ENCODE peak calls at places on chromosomes 2 and 18, in ten cellular contexts. J is left ventricle myocardium inferior, F is heart right ventricle, S is foreskin fibroblast, L is A549, A is spleen, Y is astrocyte of the spinal cord, M is GM06990, R is pancreas, E is thoracic aorta. T is an unnamed sample.

GRCh38 chr2:211033765-211034164 is 477.4 kb downstream of the CPS1 start:
- DNase-seq in S (no peak), J (no peak), F (no peak), E (no peak), A (no peak), M (no peak), L (peak), R (no peak), Y (no peak), T (no peak)

GRCh38 chr18:22286576-22286975 is 117.2 kb downstream of the GATA6 start:
- DNase-seq in R (peak), J (no peak), E (peak), A (no peak), Y (no peak), S (no peak), F (no peak), L (peak), M (no peak), T (no peak)

GRCh38 chr18:55088000-55088401 is 128.7 kb upstream of the CCDC68 start:
- DNase-seq in S (peak), J (no peak), M (no peak), L (peak), Y (no peak), A (no peak), F (no peak), R (no peak), E (no peak), T (no peak)

GRCh38 chr2:183803596-183803995 is 679.4 kb downstream of the NUP35 start:
- DNase-seq in A (no peak), R (no peak), F (no peak), E (no peak), J (no peak), M (no peak), L (no peak), S (no peak), Y (no peak), T (no peak)

GRCh38 chr18:58345064-58345463 is 283.8 kb downstream of the ALPK2 start:
- DNase-seq in Y (no peak), E (no peak), A (no peak), R (no peak), M (no peak), S (no peak), J (no peak), L (no peak), F (no peak), T (no peak)

GRCh38 chr2:43594875-43595274 is 963 bp downstream of the THADA start:
- DNase-seq in S (no peak), J (no peak), F (no peak), R (no peak), M (no peak), Y (no peak), E (no peak), L (no peak), A (no peak), T (no peak)

GRCh38 chr2:230738391-230738811 is 25.8 kb downstream of the CAB39 start:
- DNase-seq in R (no peak), E (no peak), S (peak), L (no peak), A (no peak), J (no peak), F (no peak), M (no peak), Y (peak), T (no peak)

GRCh38 chr2:8515390-8515761 is 166.5 kb upstream of the ID2 start:
- DNase-seq in F (peak), J (no peak), E (no peak), R (no peak), Y (no peak), S (no peak), M (peak), L (no peak), A (peak), T (no peak)

GRCh38 chr2:119289642-119290041 is 66.0 kb downstream of the STEAP3 start:
- DNase-seq in Y (no peak), E (no peak), S (no peak), L (no peak), R (no peak), A (no peak), M (no peak), F (no peak), J (no peak), T (no peak)

GRCh38 chr2:40642261-40642660 is 190.4 kb upstream of the SLC8A1 start:
- DNase-seq in J (no peak), S (peak), M (no peak), A (no peak), Y (no peak), F (no peak), E (no peak), R (no peak), L (no peak), T (peak)

GRCh38 chr2:203688798-203689197 is 17.6 kb upstream of the CD28 start:
- DNase-seq in M (peak), S (peak), J (peak), E (no peak), F (peak), Y (peak), R (no peak), A (no peak), L (no peak), T (no peak)

GRCh38 chr2:2108756-2109155 is 222.3 kb downstream of the MYT1L start:
- DNase-seq in E (no peak), L (no peak), S (no peak), F (no peak), J (no peak), A (no peak), M (no peak), R (no peak), Y (no peak), T (no peak)

GRCh38 chr2:198791623-198792022 is 666.1 kb downstream of the SATB2 start:
- DNase-seq in E (no peak), Y (no peak), F (no peak), R (no peak), A (no peak), M (no peak), J (no peak), S (no peak), L (no peak), T (no peak)

GRCh38 chr2:25074826-25075225 is 33.0 kb downstream of the EFR3B start:
- DNase-seq in M (no peak), F (no peak), L (no peak), R (no peak), J (no peak), Y (no peak), A (no peak), S (no peak), E (no peak), T (no peak)

GRCh38 chr2:4901092-4901735 is 791.0 kb upstream of the SOX11 start:
- DNase-seq in M (no peak), Y (no peak), S (no peak), F (no peak), R (no peak), J (no peak), A (no peak), E (no peak), L (no peak), T (no peak)

GRCh38 chr18:56221195-56222065 is 417.0 kb downstream of the TXNL1 start:
- DNase-seq in A (no peak), S (no peak), L (no peak), J (no peak), F (no peak), Y (no peak), M (no peak), R (peak), E (no peak), T (no peak)

GRCh38 chr2:159798376-159798724 is 342 bp upstream of the CD302 start:
- DNase-seq in F (no peak), M (no peak), E (no peak), Y (no peak), S (no peak), L (no peak), R (no peak), J (no peak), A (no peak), T (no peak)

GRCh38 chr18:5538541-5538940 is 5.3 kb downstream of the EPB41L3 start:
- DNase-seq in S (no peak), J (no peak), E (no peak), M (no peak), A (no peak), R (no peak), F (no peak), L (no peak), Y (no peak), T (no peak)

GRCh38 chr2:25614711-25615110 is 58.7 kb downstream of the DTNB start:
- DNase-seq in S (no peak), A (no peak), J (no peak), E (no peak), M (no peak), R (no peak), Y (no peak), L (no peak), F (no peak), T (no peak)

GRCh38 chr2:26848336-26849055 is 564 bp downstream of the DPYSL5 start:
- DNase-seq in S (peak), F (no peak), L (peak), R (no peak), Y (no peak), J (no peak), M (no peak), E (no peak), A (no peak), T (no peak)

GRCh38 chr18:57533399-57533884 is 53.1 kb downstream of the FECH start:
- DNase-seq in J (no peak), L (no peak), A (no peak), Y (no peak), S (peak), R (no peak), M (no peak), E (no peak), F (no peak), T (no peak)

GRCh38 chr2:239401450-239402227 is 819 bp upstream of the HDAC4 start:
- DNase-seq in L (peak), S (peak), M (peak), J (peak), Y (peak), R (peak), A (peak), E (peak), F (peak), T (peak)

GRCh38 chr2:18381451-18381850 is 179.0 kb downstream of the RDH14 start:
- DNase-seq in S (no peak), A (no peak), F (no peak), M (no peak), E (no peak), Y (no peak), J (no peak), R (no peak), L (no peak), T (no peak)

GRCh38 chr2:33425660-33426059 is 50.8 kb upstream of the RASGRP3 start:
- DNase-seq in M (no peak), E (no peak), Y (peak), A (no peak), L (peak), F (no peak), R (no peak), J (no peak), S (peak), T (no peak)

GRCh38 chr2:107258538-107258937 is 372.6 kb upstream of the ST6GAL2 start:
- DNase-seq in F (no peak), Y (no peak), M (no peak), E (no peak), A (no peak), L (no peak), R (no peak), J (no peak), S (no peak), T (no peak)

GRCh38 chr2:236720974-236721600 is 151.5 kb downstream of the ACKR3 start:
- DNase-seq in E (no peak), J (no peak), A (no peak), R (no peak), Y (no peak), F (no peak), L (no peak), M (no peak), S (no peak), T (no peak)

GRCh38 chr18:28073658-28074057 is 103.3 kb downstream of the CDH2 start:
- DNase-seq in L (no peak), A (no peak), M (no peak), E (no peak), Y (no peak), S (no peak), F (no peak), J (no peak), R (no peak), T (no peak)

GRCh38 chr2:142190805-142191204 is 60.0 kb upstream of the LRP1B start:
- DNase-seq in R (no peak), E (no peak), M (no peak), L (no peak), Y (peak), A (no peak), F (no peak), J (no peak), S (peak), T (no peak)

GRCh38 chr2:5915926-5916325 is 223.7 kb downstream of the SOX11 start:
- DNase-seq in E (no peak), R (no peak), S (no peak), F (peak), M (no peak), L (peak), Y (peak), J (no peak), A (no peak), T (no peak)

GRCh38 chr18:55780591-55781071 is 192.6 kb upstream of the TCF4 start:
- DNase-seq in F (no peak), S (peak), Y (peak), M (no peak), R (no peak), A (no peak), E (no peak), L (no peak), J (no peak), T (no peak)

GRCh38 chr2:42755161-42755900 is 8.6 kb downstream of the OXER1 start:
- DNase-seq in S (peak), R (peak), L (no peak), F (no peak), M (no peak), E (no peak), A (no peak), J (no peak), Y (no peak), T (peak)

GRCh38 chr2:174629514-174629913 is 31.9 kb upstream of the WIPF1 start:
- DNase-seq in A (no peak), J (no peak), L (no peak), E (no peak), S (no peak), Y (no peak), R (no peak), M (no peak), F (no peak), T (no peak)

GRCh38 chr2:55761526-55761925 is 67.9 kb upstream of the PNPT1 start:
- DNase-seq in L (no peak), F (no peak), J (no peak), S (peak), E (no peak), A (no peak), Y (peak), M (no peak), R (no peak), T (no peak)

GRCh38 chr2:171158790-171159325 is 1.8 kb downstream of the TLK1 start:
- DNase-seq in L (no peak), R (no peak), M (no peak), E (no peak), Y (no peak), F (no peak), S (no peak), J (no peak), A (no peak), T (no peak)

GRCh38 chr2:171161425-171162289 is 964 bp upstream of the TLK1 start:
- DNase-seq in E (no peak), Y (no peak), A (no peak), M (no peak), R (no peak), F (no peak), S (no peak), J (no peak), L (no peak), T (no peak)

GRCh38 chr2:171160119-171160629 is 519 bp downstream of the TLK1 start:
- DNase-seq in M (peak), Y (peak), J (peak), E (peak), F (peak), A (peak), L (peak), S (peak), R (peak), T (no peak)

GRCh38 chr2:171159326-171160118 is 1.2 kb downstream of the TLK1 start:
- DNase-seq in A (peak), E (no peak), S (peak), Y (peak), L (peak), M (peak), J (peak), R (peak), F (peak), T (peak)

DNA sequence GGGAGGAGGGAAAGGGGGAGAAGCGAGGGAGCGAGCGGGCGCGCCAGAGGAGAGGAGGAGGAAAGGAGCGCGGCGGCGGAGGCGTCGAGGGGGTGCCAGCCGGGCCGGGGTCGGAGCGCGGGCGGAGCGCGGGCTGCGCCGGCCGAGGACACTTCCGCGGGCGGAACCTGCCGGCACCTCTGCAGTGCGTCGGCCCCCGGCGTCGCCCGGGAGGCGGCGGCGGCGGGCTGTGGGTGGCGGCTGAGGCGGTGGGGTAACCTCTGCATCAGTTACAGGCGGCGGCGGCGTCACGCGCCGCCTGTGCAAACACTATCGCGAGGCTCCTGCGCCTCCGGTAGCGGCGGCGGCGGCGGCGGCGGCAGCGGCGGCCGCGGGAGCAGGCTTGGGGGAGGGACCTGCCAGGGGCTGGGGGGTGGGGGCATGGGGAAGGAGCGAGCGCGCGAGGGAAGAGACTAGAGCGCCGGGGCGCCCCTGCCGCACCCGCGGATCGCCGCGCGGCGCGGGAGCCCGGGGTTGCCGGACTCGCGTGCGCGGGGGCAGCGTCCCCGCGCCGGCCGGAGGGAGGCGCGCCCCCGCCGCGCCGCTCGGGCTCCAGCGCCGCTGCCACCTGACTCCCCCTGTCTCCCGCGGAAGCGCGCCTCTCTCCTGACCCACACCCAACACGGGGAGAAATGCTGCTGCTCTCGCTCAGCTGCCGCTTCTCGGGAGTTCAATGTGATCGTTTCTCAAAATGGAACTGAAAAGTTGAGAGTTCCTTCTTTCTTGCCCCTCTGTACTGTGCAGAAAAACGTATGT is at the start of gene TLK1:
- DNase-seq in A (peak), J (peak), L (peak), Y (peak), E (no peak), S (peak), M (peak), F (peak), R (peak), T (no peak)
- TF ChIP-seq CTCF in A (no peak), J (no peak), L (peak), Y (no peak), E (no peak), S (no peak), M (no peak), F (no peak), R (no peak), T (no peak)

DNA sequence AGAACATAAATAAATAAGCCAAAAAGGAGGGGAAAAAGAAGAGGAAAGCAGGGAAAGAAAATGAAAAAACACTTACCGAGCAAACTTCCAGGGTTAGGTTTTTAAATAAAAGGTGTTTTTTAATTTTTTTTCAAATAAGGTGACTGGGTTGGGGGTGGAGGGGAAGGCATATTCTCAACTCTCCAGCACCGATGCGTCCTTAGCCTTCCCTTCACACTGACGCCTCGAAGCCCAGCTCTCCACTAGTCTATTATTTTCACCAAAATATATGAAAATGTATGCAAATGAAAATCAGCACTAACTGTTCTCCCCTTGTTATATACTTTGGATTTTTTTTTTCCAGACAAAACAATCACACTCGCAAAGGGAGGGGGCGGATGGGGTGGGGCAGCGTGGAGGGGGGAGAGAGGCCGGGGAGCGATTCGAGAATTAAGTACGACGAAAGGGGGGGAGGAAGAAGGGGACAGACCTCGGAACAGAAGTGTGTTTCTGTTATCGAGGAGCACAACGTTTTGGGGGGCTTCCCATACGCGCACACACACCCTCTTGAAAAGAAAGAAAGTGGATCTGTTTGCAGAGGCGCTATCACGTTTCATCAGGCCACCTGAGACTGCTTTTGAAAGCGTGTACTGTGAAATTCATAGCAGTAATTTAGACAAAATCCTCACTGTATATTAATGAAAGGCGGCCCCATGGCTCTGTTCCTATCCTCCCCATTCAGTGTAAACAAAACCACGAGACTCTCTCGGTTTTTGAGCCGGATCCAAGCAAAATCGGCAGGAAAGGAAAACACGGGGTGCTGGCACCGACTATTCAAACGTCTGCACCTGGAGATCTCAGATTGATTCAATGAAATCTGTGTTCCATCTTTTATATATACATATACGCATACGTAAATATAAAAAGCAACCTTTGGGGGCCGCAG is 2.4 kb upstream of the POU3F3 start:
- DNase-seq in S (no peak), R (no peak), E (no peak), M (no peak), J (no peak), A (no peak), Y (peak), L (no peak), F (no peak), T (no peak)
- H3K4me3 ChIP-seq in S (no peak), R (no peak), E (peak), M (no peak), J (peak), A (no peak), Y (peak), L (no peak), F (peak), T (no peak)

GRCh38 chr2:177799531-177799930 is 273.0 kb downstream of the PDE11A start:
- DNase-seq in R (no peak), J (no peak), L (peak), Y (no peak), M (no peak), S (no peak), E (no peak), A (no peak), F (peak), T (peak)
- TF ChIP-seq CTCF in R (no peak), J (peak), L (peak), Y (peak), M (peak), S (peak), E (no peak), A (no peak), F (peak), T (peak)

GRCh38 chr2:151891566-151892194 is 63.5 kb upstream of the ARL5A start:
- DNase-seq in E (no peak), A (no peak), L (no peak), M (no peak), S (no peak), Y (no peak), R (no peak), F (no peak), J (no peak), T (no peak)
- H3K4me3 ChIP-seq in E (peak), A (no peak), L (no peak), M (no peak), S (no peak), Y (no peak), R (no peak), F (peak), J (peak), T (no peak)

GRCh38 chr2:122988395-122989221 is 1036.5 kb upstream of the CNTNAP5 start:
- DNase-seq in A (no peak), M (peak), R (no peak), F (no peak), L (no peak), S (no peak), E (no peak), J (no peak), Y (no peak), T (no peak)
- TF ChIP-seq CTCF in A (no peak), M (no peak), R (no peak), F (no peak), L (no peak), S (no peak), E (no peak), J (no peak), Y (no peak), T (no peak)

T was measured in HFF-Myc.